ENCODE peak calls at places on chromosomes 13 and 19, in eight cellular contexts. X is psoas muscle, A is tibial nerve, B is heart left ventricle, W is Peyer's patch, Y is adrenal gland, T is transverse colon, S is lower lobe of right lung. M is an unnamed sample.

GRCh38 chr19:16203256-16204004 is 5.7 kb downstream of the AP1M1 start:
- DNase-seq in X (no peak), A (no peak), B (no peak), W (no peak), Y (no peak), T (no peak), S (no peak), M (no peak)

GRCh38 chr13:102033316-102033715 is 368.5 kb downstream of the FGF14 start:
- DNase-seq in X (no peak), A (no peak), B (no peak), W (no peak), Y (no peak), T (no peak), S (no peak), M (no peak)

GRCh38 chr19:3179739-3180293 is 1.2 kb downstream of the S1PR4 start:
- DNase-seq in X (no peak), A (no peak), B (no peak), W (peak; percentile 48), Y (no peak), T (no peak), S (no peak), M (peak; percentile 72)

GRCh38 chr13:69935043-69935442 is 172.6 kb upstream of the ATXN8OS start:
- DNase-seq in X (no peak), A (no peak), B (no peak), W (no peak), Y (no peak), T (no peak), S (no peak), M (no peak)

GRCh38 chr19:42658148-42658547 is 63.4 kb upstream of the CEACAM8 start:
- DNase-seq in X (no peak), A (no peak), B (no peak), W (no peak), Y (no peak), T (no peak), S (no peak), M (no peak)

GRCh38 chr13:28505543-28506135 is 10.7 kb upstream of the FLT1 start:
- DNase-seq in X (no peak), A (no peak), B (peak; percentile 27), W (no peak), Y (no peak), T (no peak), S (no peak), M (no peak)

GRCh38 chr13:40550130-40550529 is 116.3 kb downstream of the FOXO1 start:
- DNase-seq in X (no peak), A (no peak), B (no peak), W (no peak), Y (no peak), T (no peak), S (no peak), M (no peak)

GRCh38 chr13:101681834-101682233 is 229.4 kb downstream of the ITGBL1 start:
- DNase-seq in X (no peak), A (no peak), B (no peak), W (no peak), Y (no peak), T (no peak), S (no peak), M (no peak)

GRCh38 chr13:74930402-74931165 is 551.4 kb downstream of the TBC1D4 start:
- DNase-seq in X (no peak), A (no peak), B (no peak), W (no peak), Y (no peak), T (no peak), S (no peak), M (no peak)

GRCh38 chr19:56885173-56885679 is 44.7 kb upstream of the PEG3 start:
- DNase-seq in X (no peak), A (no peak), B (no peak), W (no peak), Y (no peak), T (no peak), S (no peak), M (no peak)

GRCh38 chr19:3549816-3550215 is 7.6 kb downstream of the MFSD12 start:
- DNase-seq in X (no peak), A (no peak), B (peak; percentile 17), W (no peak), Y (no peak), T (no peak), S (no peak), M (no peak)

GRCh38 chr13:48653074-48654054 is at the start of gene CYSLTR2:
- DNase-seq in X (no peak), A (no peak), B (no peak), W (no peak), Y (no peak), T (no peak), S (no peak), M (no peak)

GRCh38 chr13:48505597-48506091 is 27.2 kb downstream of the RCBTB2 start:
- DNase-seq in X (no peak), A (peak; percentile 57), B (peak; percentile 54), W (no peak), Y (peak; percentile 27), T (peak; percentile 41), S (no peak), M (no peak)

DNA sequence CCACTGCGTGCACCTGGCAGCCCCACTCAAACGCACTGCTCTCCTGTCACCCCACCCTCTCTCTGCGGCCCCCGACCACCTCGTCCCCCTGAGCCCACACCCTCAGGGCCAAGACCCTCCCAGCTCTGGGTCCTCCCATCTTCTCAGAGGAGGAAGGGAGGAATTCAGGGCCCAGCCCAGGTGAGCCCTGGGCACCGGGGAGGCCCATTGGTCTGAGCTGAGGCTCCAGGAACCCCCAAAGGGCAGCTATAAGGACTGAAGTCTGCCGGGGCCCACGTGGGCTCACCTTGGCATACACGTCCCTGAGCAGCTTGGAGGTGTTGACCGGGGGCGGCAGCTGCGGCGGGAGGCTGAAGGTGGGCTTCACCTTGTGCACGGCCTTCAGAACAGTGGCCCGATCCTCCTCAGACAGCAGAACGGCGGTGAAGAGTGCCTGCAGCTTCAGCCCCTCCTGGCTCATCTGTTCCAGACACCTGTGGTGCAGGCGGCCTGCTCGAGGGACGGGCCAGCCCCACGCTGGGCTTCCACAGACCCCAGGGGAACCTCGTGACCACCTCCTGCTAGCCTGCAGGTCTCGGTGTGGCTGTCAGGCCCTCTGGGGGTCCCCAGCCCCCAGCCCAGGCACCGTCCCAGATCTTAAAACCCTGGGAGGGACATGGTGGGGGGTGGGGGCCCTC is 8.8 kb downstream of the POLRMT start:
- DNase-seq in X (no peak), A (no peak), B (no peak), W (no peak), Y (no peak), T (no peak), S (no peak), M (no peak)
- H3K27ac ChIP-seq in X (peak overlapping the region; percentile 16), A (peak overlapping the region; percentile 69), B (no peak overlapping the region), W (peak overlapping the region; percentile 12), Y (no peak overlapping the region), T (no peak overlapping the region), S (no peak overlapping the region), M (no peak overlapping the region)

DNA sequence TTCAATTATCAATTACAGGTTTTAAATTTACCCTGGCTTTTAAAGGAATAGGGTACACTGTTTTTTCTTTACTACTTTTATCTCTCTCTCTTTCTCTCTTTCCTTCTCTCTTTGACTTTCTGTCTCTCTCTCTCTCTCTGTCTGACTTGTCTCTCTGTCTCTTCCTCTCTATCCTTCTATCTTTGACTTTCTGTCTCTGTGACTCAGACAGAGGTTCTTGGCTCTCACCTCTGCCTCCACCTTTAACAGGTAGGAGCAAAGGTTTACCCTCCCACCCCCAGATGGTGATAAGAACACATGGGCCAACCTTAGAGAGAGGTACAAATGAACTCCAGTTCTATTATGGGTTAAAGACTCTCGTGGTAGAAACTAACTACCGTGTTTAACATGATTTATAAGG is 20.3 kb upstream of the FAM124A start:
- DNase-seq in X (no peak), A (no peak), B (no peak), W (no peak), Y (no peak), T (no peak), S (no peak), M (no peak)
- TF ChIP-seq CTCF in X (no peak), A (no peak), B (no peak), W (no peak), Y (no peak), T (no peak), S (no peak), M (no peak)

DNA sequence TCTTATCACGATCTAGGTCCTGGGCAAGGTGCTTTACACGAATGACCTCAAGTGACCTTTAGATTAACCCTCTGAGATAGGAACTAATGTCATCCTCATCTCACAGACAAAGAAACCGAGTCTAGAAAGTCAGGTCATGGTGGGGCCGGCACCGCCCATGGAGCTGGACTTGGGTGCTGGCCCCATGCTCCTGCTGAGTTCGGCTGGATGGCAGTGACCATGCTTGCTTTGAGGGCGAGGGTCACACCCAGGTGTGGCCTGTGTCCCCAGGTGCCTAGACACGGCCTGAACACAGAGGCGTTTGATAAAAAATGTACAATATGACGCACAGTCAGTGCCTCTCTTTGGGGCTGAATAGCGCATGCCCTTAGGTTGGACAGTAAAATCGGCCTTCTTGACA is 26.8 kb downstream of the COL4A2 start:
- DNase-seq in X (no peak), A (no peak), B (no peak), W (no peak), Y (no peak), T (no peak), S (no peak), M (no peak)
- H3K4me1 ChIP-seq in X (peaks cover 17% of the 10 kb centered on the region), A (peaks cover 60% of the 10 kb centered on the region), B (peaks cover 67% of the 10 kb centered on the region), W (no peaks in the 10 kb centered on the region), Y (peaks cover 8% of the 10 kb centered on the region), T (peaks cover 37% of the 10 kb centered on the region), S (peaks cover 33% of the 10 kb centered on the region), M (peaks cover 13% of the 10 kb centered on the region)

GRCh38 chr13:106919093-106919492 is 351.2 kb upstream of the ARGLU1 start:
- DNase-seq in X (no peak), A (no peak), B (no peak), W (no peak), Y (no peak), T (no peak), S (no peak), M (no peak)

GRCh38 chr13:106917673-106918652 is 350.0 kb upstream of the ARGLU1 start:
- DNase-seq in X (peak; percentile 65), A (peak; percentile 67), B (peak; percentile 70), W (peak; percentile 86), Y (peak; percentile 52), T (peak; percentile 78), S (peak; percentile 76), M (peak; percentile 89)

GRCh38 chr13:106922384-106922783 is 354.4 kb upstream of the ARGLU1 start:
- DNase-seq in X (no peak), A (no peak), B (no peak), W (no peak), Y (no peak), T (no peak), S (no peak), M (no peak)

GRCh38 chr13:106917024-106917491 is 349.1 kb upstream of the ARGLU1 start:
- DNase-seq in X (peak; percentile 14), A (no peak), B (peak; percentile 53), W (no peak), Y (no peak), T (no peak), S (no peak), M (peak; percentile 68)

DNA sequence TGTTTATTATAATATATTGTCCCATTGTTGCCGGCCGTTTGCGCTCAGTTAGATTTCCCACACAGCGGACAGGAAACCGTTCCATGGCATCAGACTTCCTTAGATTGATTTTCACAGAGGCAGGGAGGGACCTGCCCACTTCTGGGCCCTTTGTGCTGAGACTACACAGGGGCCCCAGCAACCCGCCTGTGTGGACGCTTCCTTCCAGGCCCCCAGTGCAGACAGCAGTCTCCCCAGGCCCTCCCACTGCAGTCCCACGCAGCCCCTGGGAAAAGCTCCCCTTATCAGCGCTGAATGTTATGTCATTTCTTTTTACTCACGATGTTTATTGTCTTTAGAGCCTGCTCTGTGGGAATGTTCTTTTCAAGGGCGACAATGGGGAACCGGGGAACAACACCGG is 351.7 kb upstream of the ARGLU1 start:
- DNase-seq in X (peak; percentile 23), A (no peak), B (peak; percentile 67), W (no peak), Y (peak; percentile 31), T (no peak), S (peak; percentile 51), M (peak; percentile 71)
- H3K27ac ChIP-seq in X (peak overlapping the region; percentile 81), A (peak overlapping the region; percentile 8), B (peak overlapping the region; percentile 97), W (peak overlapping the region; percentile 77), Y (no peak overlapping the region), T (no peak overlapping the region), S (peak overlapping the region; percentile 90), M (no peak overlapping the region)

M was measured in kidney.